ENCODE peak calls at places on chromosome 19, in four cellular contexts. X is GM20000; A is stimulated activated CD8-positive, alpha-beta memory T cell treated with anti-CD3 and anti-CD28 coated beads, Interleukin-4, amount 100 ng/mL, for 24 hours; K is mesothelial cell of epicardium. G is an unnamed sample.

GRCh38 chr19:44718441-44719261 is 19.7 kb downstream of the CEACAM16 start:
- DNase-seq in X (no peak), A (no peak), K (peak), G (no peak)

GRCh38 chr19:38319421-38320258 is at the start of gene KCNK6:
- DNase-seq in X (no peak), A (peak), K (peak), G (no peak)

GRCh38 chr19:4737955-4738580 is 14.4 kb upstream of the DPP9 start:
- DNase-seq in X (no peak), A (no peak), K (no peak), G (no peak)

GRCh38 chr19:49847731-49848696 is 2.9 kb upstream of the PTOV1 start:
- DNase-seq in X (no peak), A (no peak), K (no peak), G (no peak)

GRCh38 chr19:33348301-33349010 is 25.1 kb upstream of the CEBPG start:
- DNase-seq in X (no peak), A (no peak), K (no peak), G (no peak)

GRCh38 chr19:50534478-50534877 is 20.8 kb upstream of the ASPDH start:
- DNase-seq in X (peak), A (no peak), K (no peak), G (no peak)

GRCh38 chr19:392375-392970 is 16.5 kb downstream of the C2CD4C start:
- DNase-seq in X (no peak), A (no peak), K (peak), G (no peak)

GRCh38 chr19:51821921-51822716 is 27.2 kb downstream of the FPR3 start:
- DNase-seq in X (no peak), A (no peak), K (no peak), G (no peak)

G was measured in NCI-H1930.